ENCODE peak calls at places on chromosomes 5 and 9, in five cellular contexts. One of them, this sample, is unnamed.

GRCh38 chr5:143506881-143507552 is 103.5 kb upstream of the NR3C1 start:
- DNase-seq in GM23248: peak
- DNase-seq in A172: peak
- DNase-seq in NCI-H2171 treated with DMSO at 0.1 percent for 48 hours: no peak
- DNase-seq in AG04449: peak
- DNase-seq in this sample: no peak

GRCh38 chr9:131610231-131610761 is 65.0 kb downstream of the PRRT1B start:
- DNase-seq in GM23248: peak
- DNase-seq in NCI-H2171 treated with DMSO at 0.1 percent for 48 hours: no peak
- DNase-seq in A172: no peak
- DNase-seq in AG04449: peak
- DNase-seq in this sample: peak

GRCh38 chr9:70525553-70525952 is 111.1 kb upstream of the KLF9 start:
- DNase-seq in GM23248: peak
- DNase-seq in A172: no peak
- DNase-seq in NCI-H2171 treated with DMSO at 0.1 percent for 48 hours: no peak
- DNase-seq in AG04449: no peak
- DNase-seq in this sample: no peak

GRCh38 chr9:526904-527591 is 312.4 kb downstream of the DOCK8 start:
- DNase-seq in AG04449: no peak
- DNase-seq in A172: no peak
- DNase-seq in NCI-H2171 treated with DMSO at 0.1 percent for 48 hours: no peak
- DNase-seq in GM23248: no peak
- DNase-seq in this sample: no peak

GRCh38 chr5:13378073-13378472 is 566.4 kb downstream of the DNAH5 start:
- DNase-seq in AG04449: no peak
- DNase-seq in GM23248: peak
- DNase-seq in A172: peak
- DNase-seq in NCI-H2171 treated with DMSO at 0.1 percent for 48 hours: no peak
- DNase-seq in this sample: no peak

GRCh38 chr5:121949885-121950284 is 11.9 kb upstream of the SRFBP1 start:
- DNase-seq in NCI-H2171 treated with DMSO at 0.1 percent for 48 hours: peak
- DNase-seq in A172: peak
- DNase-seq in AG04449: no peak
- DNase-seq in GM23248: peak
- DNase-seq in this sample: peak

GRCh38 chr5:78979117-78979742 is 5.9 kb downstream of the ARSB start:
- DNase-seq in NCI-H2171 treated with DMSO at 0.1 percent for 48 hours: no peak
- DNase-seq in AG04449: no peak
- DNase-seq in A172: no peak
- DNase-seq in GM23248: no peak
- DNase-seq in this sample: no peak

GRCh38 chr5:1051366-1051720 is 42.7 kb downstream of the NKD2 start:
- DNase-seq in NCI-H2171 treated with DMSO at 0.1 percent for 48 hours: no peak
- DNase-seq in A172: no peak
- DNase-seq in GM23248: no peak
- DNase-seq in AG04449: no peak
- DNase-seq in this sample: no peak

GRCh38 chr5:128356011-128356410 is 182.0 kb downstream of the FBN2 start:
- DNase-seq in AG04449: no peak
- DNase-seq in GM23248: no peak
- DNase-seq in NCI-H2171 treated with DMSO at 0.1 percent for 48 hours: peak
- DNase-seq in A172: no peak
- DNase-seq in this sample: peak

GRCh38 chr9:38311382-38312270 is 80.9 kb upstream of the ALDH1B1 start:
- DNase-seq in AG04449: no peak
- DNase-seq in GM23248: no peak
- DNase-seq in NCI-H2171 treated with DMSO at 0.1 percent for 48 hours: no peak
- DNase-seq in A172: peak
- DNase-seq in this sample: no peak

GRCh38 chr5:79297661-79298060 is 61.7 kb downstream of the JMY start:
- DNase-seq in A172: no peak
- DNase-seq in AG04449: no peak
- DNase-seq in NCI-H2171 treated with DMSO at 0.1 percent for 48 hours: no peak
- DNase-seq in GM23248: no peak
- DNase-seq in this sample: no peak

GRCh38 chr5:38718874-38719391 is 126.9 kb upstream of the OSMR start:
- DNase-seq in GM23248: peak
- DNase-seq in A172: no peak
- DNase-seq in NCI-H2171 treated with DMSO at 0.1 percent for 48 hours: peak
- DNase-seq in AG04449: no peak
- DNase-seq in this sample: peak

GRCh38 chr9:91315191-91315590 is 46.5 kb downstream of the AUH start:
- DNase-seq in A172: no peak
- DNase-seq in NCI-H2171 treated with DMSO at 0.1 percent for 48 hours: no peak
- DNase-seq in GM23248: no peak
- DNase-seq in AG04449: no peak
- DNase-seq in this sample: no peak

GRCh38 chr5:72857396-72857795 is 40.9 kb downstream of the TNPO1 start:
- DNase-seq in AG04449: no peak
- DNase-seq in GM23248: no peak
- DNase-seq in A172: no peak
- DNase-seq in NCI-H2171 treated with DMSO at 0.1 percent for 48 hours: no peak
- DNase-seq in this sample: no peak

GRCh38 chr5:105131045-105131444 is 1568.5 kb upstream of the NUDT12 start:
- DNase-seq in NCI-H2171 treated with DMSO at 0.1 percent for 48 hours: no peak
- DNase-seq in GM23248: no peak
- DNase-seq in AG04449: no peak
- DNase-seq in A172: no peak
- DNase-seq in this sample: no peak

This sample was measured in NCI-H524.